ENCODE peak calls at places on chromosomes 13 and 19, in ten cellular contexts. D, S, J, K, F, Y, W, P, H and M are unnamed samples.

GRCh38 chr19:49387936-49388372 is at the start of gene KASH5:
- DNase-seq in D (peak; percentile 40), S (peak; percentile 73), J (peak; percentile 22), K (no peak), F (no peak), Y (peak; percentile 53), W (peak; percentile 84), P (peak; percentile 92), H (peak; percentile 60), M (no peak)

GRCh38 chr13:48333976-48334375 is 30.4 kb downstream of the RB1 start:
- DNase-seq in D (peak; percentile 76), S (no peak), J (peak; percentile 36), K (no peak), F (no peak), Y (no peak), W (no peak), P (no peak), H (no peak), M (no peak)

GRCh38 chr13:24005711-24006281 is 108.5 kb upstream of the C1QTNF9B start:
- DNase-seq in D (no peak), S (no peak), J (peak; percentile 13), K (no peak), F (no peak), Y (no peak), W (peak; percentile 37), P (no peak), H (no peak), M (no peak)

GRCh38 chr19:36963262-36963661 is 47.1 kb downstream of the ZNF568 start:
- DNase-seq in D (no peak), S (no peak), J (no peak), K (no peak), F (no peak), Y (no peak), W (no peak), P (no peak), H (no peak), M (no peak)

GRCh38 chr19:17757125-17757524 is 5.8 kb downstream of the FCHO1 start:
- DNase-seq in D (peak; percentile 74), S (peak; percentile 61), J (peak; percentile 55), K (no peak), F (no peak), Y (peak; percentile 58), W (no peak), P (no peak), H (peak; percentile 70), M (no peak)

GRCh38 chr13:39961036-39961435 is 305.6 kb downstream of the COG6 start:
- DNase-seq in D (no peak), S (no peak), J (no peak), K (no peak), F (no peak), Y (no peak), W (no peak), P (no peak), H (no peak), M (no peak)

GRCh38 chr19:16562608-16563025 is 9.6 kb downstream of the SLC35E1 start:
- DNase-seq in D (no peak), S (no peak), J (no peak), K (no peak), F (no peak), Y (no peak), W (no peak), P (no peak), H (no peak), M (no peak)

GRCh38 chr13:110105136-110105535 is 201.8 kb downstream of the COL4A1 start:
- DNase-seq in D (no peak), S (no peak), J (no peak), K (no peak), F (no peak), Y (no peak), W (no peak), P (no peak), H (no peak), M (no peak)

GRCh38 chr19:6272411-6272791 is 7.4 kb downstream of the MLLT1 start:
- DNase-seq in D (no peak), S (no peak), J (no peak), K (no peak), F (peak; percentile 43), Y (no peak), W (no peak), P (no peak), H (no peak), M (no peak)

GRCh38 chr19:6272913-6273600 is 6.7 kb downstream of the MLLT1 start:
- DNase-seq in D (no peak), S (no peak), J (no peak), K (no peak), F (no peak), Y (no peak), W (no peak), P (no peak), H (no peak), M (no peak)

GRCh38 chr19:6271251-6271650 is 8.5 kb downstream of the MLLT1 start:
- DNase-seq in D (peak; percentile 41), S (no peak), J (peak; percentile 34), K (no peak), F (no peak), Y (no peak), W (no peak), P (no peak), H (no peak), M (no peak)

GRCh38 chr19:6270822-6271221 is 9.0 kb downstream of the MLLT1 start:
- DNase-seq in D (no peak), S (no peak), J (no peak), K (no peak), F (no peak), Y (no peak), W (no peak), P (no peak), H (no peak), M (no peak)

DNA sequence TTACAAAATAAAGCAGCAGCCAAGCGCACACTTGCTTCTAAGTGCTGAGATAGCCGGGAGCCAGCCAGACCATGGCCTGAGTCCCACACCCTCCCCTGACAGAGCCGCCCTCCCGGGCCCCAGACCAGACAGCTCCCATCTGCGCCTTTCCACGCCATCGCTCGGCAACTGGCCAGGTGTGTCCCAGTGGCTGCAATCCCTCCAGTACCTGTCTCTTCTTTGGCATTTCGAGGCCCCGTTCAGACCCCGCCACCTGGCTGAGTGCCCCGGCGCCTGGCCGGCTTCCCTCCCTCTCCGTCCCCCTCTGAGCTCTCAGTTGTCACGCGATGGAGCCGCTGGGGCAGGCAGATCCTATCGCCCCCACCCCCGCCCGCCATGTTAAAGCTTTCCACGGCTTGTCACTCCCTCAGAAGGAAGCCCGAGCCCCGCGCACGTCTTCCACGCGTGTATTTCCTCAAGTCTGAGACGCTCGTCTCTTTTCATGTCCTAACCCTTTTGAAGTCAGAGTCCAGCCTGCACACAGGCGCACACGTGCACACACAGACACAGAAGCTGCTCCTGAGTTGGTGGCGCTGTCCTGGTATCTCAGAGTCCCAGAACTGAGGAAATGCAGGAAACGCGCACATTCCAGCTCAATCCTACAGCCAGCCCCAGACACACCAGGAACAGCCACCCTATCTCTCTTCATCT is 7.9 kb downstream of the MLLT1 start:
- DNase-seq in D (peak; percentile 82), S (peak; percentile 89), J (peak; percentile 82), K (no peak), F (no peak), Y (no peak), W (no peak), P (peak; percentile 94), H (peak; percentile 89), M (no peak)
- TF ChIP-seq CTCF in D (no peak), S (peak; percentile 19), J (peak; percentile 8), K (no peak), F (no peak), Y (no peak), W (no peak), P (no peak), H (peak; percentile 25), M (no peak)

DNA sequence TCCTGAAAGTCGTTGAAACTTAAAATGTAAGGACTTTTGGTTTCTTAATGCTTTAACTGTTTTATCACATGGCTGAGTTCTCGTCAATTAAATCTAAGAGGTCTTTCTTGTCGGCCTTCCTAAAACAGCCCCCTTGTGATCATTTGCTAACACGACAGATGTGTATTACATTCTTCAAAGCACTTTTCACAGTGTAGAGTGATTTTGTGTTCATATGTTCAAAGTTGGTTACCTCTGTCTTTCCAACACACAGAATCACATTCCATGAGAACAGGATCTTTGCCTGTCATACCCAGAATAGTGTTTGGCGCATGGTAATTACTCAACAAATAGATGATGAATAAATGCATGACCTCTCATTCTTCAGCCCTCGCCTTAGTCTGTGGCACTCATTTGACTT is 1.1 kb downstream of the GTF2F2 start:
- DNase-seq in D (peak; percentile 60), S (no peak), J (peak; percentile 43), K (no peak), F (no peak), Y (no peak), W (peak; percentile 19), P (no peak), H (no peak), M (no peak)
- TF ChIP-seq CTCF in D (peak; percentile 7), S (no peak), J (no peak), K (peak; percentile 21), F (peak; percentile 11), Y (no peak), W (no peak), P (no peak), H (no peak), M (peak; percentile 57)

DNA sequence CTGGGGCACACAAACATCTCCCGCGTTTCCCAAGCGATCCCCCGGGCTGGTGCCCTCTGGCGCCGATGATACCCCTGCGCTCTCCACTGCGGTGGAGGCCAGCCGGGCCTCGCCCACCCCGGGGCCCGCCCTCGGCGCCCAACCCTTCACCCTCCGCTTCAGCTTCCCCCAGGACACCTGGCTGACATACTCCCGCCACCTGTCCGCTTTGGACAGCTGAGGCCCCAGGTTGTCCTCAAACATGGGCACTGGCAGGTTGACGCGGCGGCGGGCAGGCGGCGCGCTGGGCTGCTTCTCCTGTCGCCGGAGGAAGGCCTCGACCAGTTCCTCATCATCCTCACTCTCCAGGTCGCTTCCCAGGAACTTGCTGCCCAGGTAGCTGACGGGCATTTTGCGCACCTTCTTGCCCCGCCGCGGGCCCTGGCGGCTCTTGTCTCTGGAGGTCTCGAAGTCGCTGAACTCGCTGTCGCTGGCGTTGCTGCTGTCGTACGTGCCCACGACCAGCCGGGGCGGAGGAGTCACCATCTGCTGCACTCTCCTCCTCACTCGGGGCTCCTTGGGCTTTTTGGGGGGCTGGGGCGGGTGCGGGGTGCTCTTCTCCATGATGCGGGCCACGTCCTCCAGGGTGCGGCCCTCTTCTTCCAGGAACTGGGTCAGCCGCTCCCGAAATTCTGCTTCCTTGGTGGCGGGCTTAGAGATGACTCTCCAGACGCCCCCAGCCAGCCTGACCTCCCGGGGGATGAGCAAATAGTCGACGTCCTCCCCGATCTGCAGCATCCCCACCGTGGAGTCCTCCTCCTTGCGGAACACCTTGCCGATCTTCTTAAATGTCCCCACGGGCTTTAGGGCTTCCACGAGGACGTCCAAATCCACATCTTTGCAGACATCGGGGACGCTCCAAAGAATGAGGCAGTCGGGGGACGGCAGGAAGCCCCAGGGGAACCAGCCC is 1.1 kb downstream of the CCDC8 start:
- DNase-seq in D (peak; percentile 47), S (no peak), J (no peak), K (no peak), F (no peak), Y (no peak), W (no peak), P (no peak), H (no peak), M (no peak)
- TF ChIP-seq CTCF in D (no peak), S (no peak), J (no peak), K (no peak), F (no peak), Y (no peak), W (no peak), P (no peak), H (no peak), M (no peak)

DNA sequence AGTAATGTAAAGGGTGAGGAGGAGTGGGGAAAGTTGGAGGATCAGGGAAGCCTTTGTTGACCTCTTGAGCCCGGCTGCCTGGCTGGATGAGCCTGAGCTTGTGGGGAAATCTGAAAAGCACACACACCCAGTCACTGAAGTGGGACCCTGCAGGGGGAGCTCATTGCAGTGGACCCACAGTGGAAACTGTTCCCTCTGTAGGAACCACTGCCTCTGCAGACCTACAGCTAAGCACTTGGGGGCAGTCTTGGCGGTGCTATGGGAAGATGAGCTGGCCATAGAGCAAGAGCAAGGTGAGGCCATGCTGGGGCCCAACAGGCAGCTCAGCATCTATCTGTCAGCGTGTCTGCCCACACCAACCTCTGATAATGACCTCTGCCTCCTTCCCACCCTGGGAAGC is 294.8 kb downstream of the TSHZ3 start:
- DNase-seq in D (peak; percentile 54), S (peak; percentile 14), J (peak; percentile 63), K (peak; percentile 52), F (peak; percentile 47), Y (peak; percentile 28), W (no peak), P (no peak), H (peak; percentile 21), M (no peak)
- TF ChIP-seq CTCF in D (peak; percentile 83), S (peak; percentile 54), J (peak; percentile 83), K (peak; percentile 34), F (peak; percentile 50), Y (peak; percentile 36), W (no peak), P (peak; percentile 16), H (peak; percentile 46), M (peak; percentile 64)